ENCODE peak calls at places on chromosomes 5 and 9, in six cellular contexts. O is spleen, S is sigmoid colon, E is right atrium auricular region, A is HFF-Myc, M is Caco-2. W is an unnamed sample.
A peak's percentile ranks its signal among the peaks of the same experiment; 100 is the strongest.

GRCh38 chr9:127816362-127816725 is 13.7 kb downstream of the FPGS start:
- DNase-seq in O (no peak), S (no peak), E (no peak), A (no peak), M (no peak), W (no peak)

GRCh38 chr5:606061-606460 is 6.1 kb upstream of the CEP72 start:
- DNase-seq in O (peak; percentile 68), S (peak; percentile 47), E (no peak), A (no peak), M (peak; percentile 24), W (peak; percentile 76)

GRCh38 chr5:143404416-143405062 is 1.1 kb upstream of the NR3C1 start:
- DNase-seq in O (peak; percentile 92), S (peak; percentile 91), E (peak; percentile 85), A (peak; percentile 66), M (no peak), W (no peak)

GRCh38 chr5:138951091-138951985 is 76.2 kb upstream of the LRRTM2 start:
- DNase-seq in O (peak; percentile 64), S (peak; percentile 51), E (no peak), A (no peak), M (peak; percentile 15), W (no peak)

GRCh38 chr9:134733480-134734232 is 92.1 kb downstream of the COL5A1 start:
- DNase-seq in O (no peak), S (peak; percentile 63), E (no peak), A (no peak), M (no peak), W (no peak)

GRCh38 chr9:82332018-82332773 is 343.6 kb downstream of the SPATA31D1 start:
- DNase-seq in O (no peak), S (no peak), E (no peak), A (peak; percentile 49), M (no peak), W (no peak)

GRCh38 chr5:171776747-171777419 is 8.7 kb upstream of the SMIM23 start:
- DNase-seq in O (no peak), S (no peak), E (no peak), A (no peak), M (no peak), W (peak; percentile 32)

GRCh38 chr9:115939065-115939765 is 214.4 kb upstream of the PAPPA start:
- DNase-seq in O (no peak), S (no peak), E (no peak), A (no peak), M (no peak), W (no peak)

GRCh38 chr5:149314571-149315111 is 30.7 kb upstream of the GRPEL2 start:
- DNase-seq in O (no peak), S (no peak), E (no peak), A (no peak), M (no peak), W (no peak)

GRCh38 chr9:39108145-39108544 is 179.8 kb downstream of the CNTNAP3 start:
- DNase-seq in O (no peak), S (no peak), E (no peak), A (no peak), M (no peak), W (no peak)

GRCh38 chr5:172044631-172045314 is 38.3 kb upstream of the FBXW11 start:
- DNase-seq in O (peak; percentile 61), S (no peak), E (no peak), A (no peak), M (no peak), W (no peak)

GRCh38 chr5:126858441-126858840 is 81.5 kb downstream of the LMNB1 start:
- DNase-seq in O (no peak), S (no peak), E (no peak), A (no peak), M (peak; percentile 46), W (no peak)

GRCh38 chr5:87074934-87075541 is 192.6 kb upstream of the RASA1 start:
- DNase-seq in O (no peak), S (no peak), E (no peak), A (no peak), M (no peak), W (no peak)

GRCh38 chr5:78841767-78842166 is 143.3 kb downstream of the ARSB start:
- DNase-seq in O (no peak), S (no peak), E (no peak), A (no peak), M (no peak), W (no peak)

GRCh38 chr5:93359958-93360305 is 221.1 kb downstream of the NR2F1-AS1 start:
- DNase-seq in O (no peak), S (no peak), E (no peak), A (no peak), M (no peak), W (no peak)

GRCh38 chr5:107337281-107337680 is 333.5 kb downstream of the EFNA5 start:
- DNase-seq in O (no peak), S (no peak), E (no peak), A (no peak), M (no peak), W (no peak)

GRCh38 chr5:117800261-117800660 is 1188.1 kb downstream of the DTWD2 start:
- DNase-seq in O (no peak), S (no peak), E (no peak), A (no peak), M (no peak), W (no peak)

GRCh38 chr9:89495824-89496555 is 1.9 kb downstream of the SEMA4D start:
- DNase-seq in O (no peak), S (no peak), E (no peak), A (no peak), M (no peak), W (no peak)

GRCh38 chr5:3024976-3025375 is 273.5 kb upstream of the IRX2 start:
- DNase-seq in O (no peak), S (no peak), E (no peak), A (no peak), M (no peak), W (peak; percentile 49)

GRCh38 chr5:161546463-161547301 is at the start of gene GABRB2:
- DNase-seq in O (no peak), S (peak; percentile 69), E (peak; percentile 72), A (no peak), M (peak; percentile 43), W (no peak)

GRCh38 chr5:173211284-173211683 is 23.7 kb downstream of the NKX2-5 start:
- DNase-seq in O (peak; percentile 30), S (no peak), E (no peak), A (no peak), M (no peak), W (no peak)

GRCh38 chr5:147735621-147736125 is 46.9 kb downstream of the JAKMIP2 start:
- DNase-seq in O (no peak), S (no peak), E (no peak), A (no peak), M (no peak), W (no peak)

GRCh38 chr9:127974769-127975261 is 6.0 kb downstream of the EEIG1 start:
- DNase-seq in O (no peak), S (peak; percentile 89), E (no peak), A (no peak), M (no peak), W (no peak)

GRCh38 chr5:59133801-59134261 is 551.0 kb downstream of the RAB3C start:
- DNase-seq in O (no peak), S (no peak), E (no peak), A (peak; percentile 65), M (no peak), W (no peak)

GRCh38 chr5:83430130-83431010 is 41.2 kb upstream of the VCAN start:
- DNase-seq in O (peak; percentile 76), S (peak; percentile 74), E (peak; percentile 73), A (peak; percentile 39), M (peak; percentile 58), W (no peak)

GRCh38 chr9:126705311-126705766 is 91.6 kb downstream of the LMX1B start:
- DNase-seq in O (peak; percentile 94), S (peak; percentile 88), E (peak; percentile 83), A (peak; percentile 35), M (peak; percentile 84), W (peak; percentile 92)

GRCh38 chr5:137218471-137218870 is 280.7 kb downstream of the SPOCK1 start:
- DNase-seq in O (no peak), S (no peak), E (no peak), A (no peak), M (no peak), W (no peak)

GRCh38 chr5:101806410-101806809 is 489.7 kb downstream of the SLCO4C1 start:
- DNase-seq in O (peak; percentile 58), S (no peak), E (no peak), A (no peak), M (no peak), W (no peak)

GRCh38 chr5:135642934-135643333 is 64.1 kb upstream of the CXCL14 start:
- DNase-seq in O (no peak), S (no peak), E (peak; percentile 49), A (no peak), M (no peak), W (peak; percentile 59)
- TF ChIP-seq CTCF in O (no peak), S (no peak), E (no peak), A (no peak), M (no peak), W (no peak)

DNA sequence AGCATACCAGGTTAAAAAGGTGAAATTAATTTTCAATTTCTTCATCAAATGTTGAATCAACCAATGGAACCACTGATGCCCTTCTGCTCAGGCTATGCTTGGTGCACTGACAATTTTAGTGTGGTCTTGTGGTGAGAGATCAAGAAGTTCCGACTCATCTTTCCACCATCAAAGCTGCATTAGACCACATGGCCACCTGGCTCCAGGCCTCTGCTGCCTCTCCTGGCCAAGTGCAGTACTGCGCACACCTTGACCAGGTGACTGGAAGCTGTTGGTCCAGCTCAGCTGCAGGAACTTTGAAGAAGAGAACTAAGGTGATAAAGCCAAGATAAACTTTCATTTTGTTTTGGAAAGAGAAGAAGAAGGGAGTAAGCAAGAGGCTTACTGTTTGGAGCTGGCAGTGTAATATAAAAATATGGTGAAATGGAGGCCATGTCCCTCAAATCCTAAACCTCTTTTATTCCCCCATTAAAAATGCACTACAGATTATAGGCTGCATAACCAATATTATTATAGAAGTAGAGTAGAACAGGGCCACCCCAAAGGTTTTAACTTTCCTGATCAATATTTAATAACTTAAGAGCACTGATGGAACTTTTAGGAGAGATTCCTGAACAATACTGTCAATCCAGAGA is 315.5 kb upstream of the C9orf72 start:
- DNase-seq in O (peak; percentile 73), S (no peak), E (no peak), A (peak; percentile 3), M (peak; percentile 41), W (no peak)
- TF ChIP-seq CTCF in O (peak; percentile 18), S (no peak), E (peak; percentile 53), A (peak; percentile 81), M (peak; percentile 52), W (peak; percentile 42)

DNA sequence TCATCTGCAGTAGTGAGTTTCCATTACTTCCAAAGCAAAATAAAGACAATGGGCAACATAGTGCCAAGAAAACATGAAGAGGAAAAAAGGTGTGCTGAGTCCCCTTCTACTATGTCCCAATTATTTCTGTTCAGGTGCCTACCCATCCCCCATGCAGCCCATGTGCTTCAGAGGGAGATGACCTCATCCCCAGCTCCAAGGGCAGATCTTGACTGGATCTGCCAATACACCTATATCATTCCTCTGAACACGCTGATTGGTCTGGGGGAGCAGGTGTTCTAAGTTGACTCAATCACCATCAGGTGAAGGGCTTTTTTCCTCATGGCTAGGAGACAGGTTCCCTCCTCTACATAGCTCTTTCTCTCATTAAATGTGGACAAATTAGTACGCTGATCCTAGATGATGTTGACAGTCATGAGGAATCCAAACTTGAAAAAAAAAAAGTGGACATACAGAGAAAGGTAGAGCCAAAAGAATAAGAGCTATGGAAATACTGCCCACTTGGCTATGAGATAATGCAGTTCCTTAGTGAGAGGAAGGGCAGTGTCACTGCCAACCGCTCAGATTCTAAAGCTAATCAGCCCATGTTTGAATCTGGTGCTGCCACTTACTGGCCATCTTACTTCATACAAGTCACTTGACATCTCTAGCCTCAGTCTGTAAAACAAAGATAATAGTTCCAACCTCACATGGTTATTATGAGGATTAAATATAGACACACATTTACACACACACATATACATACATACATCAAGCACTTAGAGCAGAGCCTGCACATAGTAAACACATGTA is 23.1 kb downstream of the PRELID2 start:
- DNase-seq in O (no peak), S (no peak), E (peak; percentile 60), A (no peak), M (no peak), W (no peak)
- TF ChIP-seq CTCF in O (no peak), S (no peak), E (peak; percentile 47), A (no peak), M (no peak), W (peak; percentile 59)

GRCh38 chr5:38135486-38136031 is 122.8 kb upstream of the EGFLAM start:
- DNase-seq in O (no peak), S (no peak), E (no peak), A (no peak), M (no peak), W (no peak)
- TF ChIP-seq CTCF in O (no peak), S (no peak), E (no peak), A (no peak), M (no peak), W (no peak)

W was measured in osteocyte.